ENCODE peak calls at places on chromosomes 4 and X, in eight cellular contexts. B is CD4-positive, CD25-positive, alpha-beta regulatory T cell; D is tibial artery; C is thoracic aorta; W is adipocyte; O is breast epithelium; X is fibroblast of lung; U is body of pancreas. A is an unnamed sample. For H3K9me3, the result is how much of the 10 kb centered on the place peaks cover.

GRCh38 chr4:158169931-158170690 is 2.7 kb downstream of the GASK1B start:
- DNase-seq in B (no peak), D (no peak), C (no peak), W (no peak), O (no peak), X (peak), U (no peak), A (no peak)

GRCh38 chr4:54696649-54697048 is 38.9 kb downstream of the KIT start:
- DNase-seq in B (no peak), D (no peak), C (no peak), W (no peak), O (no peak), X (no peak), U (no peak), A (no peak)

GRCh38 chrX:135513140-135513535 is 7.3 kb upstream of the INTS6L start:
- DNase-seq in B (no peak), D (no peak), C (no peak), W (no peak), O (no peak), X (no peak), U (no peak), A (no peak)

GRCh38 chrX:71128166-71128833 is 9.9 kb downstream of the MED12 start:
- DNase-seq in B (no peak), D (no peak), C (no peak), W (peak), O (no peak), X (peak), U (no peak), A (no peak)

GRCh38 chrX:78886550-78886949 is 58.6 kb upstream of the P2RY10 start:
- DNase-seq in B (no peak), D (no peak), C (no peak), W (peak), O (no peak), X (no peak), U (no peak), A (no peak)

GRCh38 chr4:92234393-92235176 is 69.2 kb upstream of the GRID2 start:
- DNase-seq in B (no peak), D (no peak), C (no peak), W (peak), O (no peak), X (peak), U (no peak), A (no peak)

GRCh38 chr4:145545538-145546224 is 64.0 kb downstream of the SMAD1 start:
- DNase-seq in B (no peak), D (no peak), C (no peak), W (peak), O (no peak), X (peak), U (peak), A (no peak)

GRCh38 chr4:15186149-15186548 is 183.9 kb downstream of the CPEB2 start:
- DNase-seq in B (no peak), D (no peak), C (no peak), W (no peak), O (no peak), X (peak), U (no peak), A (no peak)

GRCh38 chrX:153820601-153821000 is 9.7 kb downstream of the PDZD4 start:
- DNase-seq in B (no peak), D (no peak), C (no peak), W (no peak), O (no peak), X (no peak), U (no peak), A (no peak)

GRCh38 chrX:47687249-47687648 is 28.3 kb upstream of the UXT start:
- DNase-seq in B (no peak), D (no peak), C (no peak), W (no peak), O (no peak), X (no peak), U (no peak), A (no peak)

GRCh38 chr4:89511776-89512175 is 204.2 kb upstream of the GPRIN3 start:
- DNase-seq in B (no peak), D (no peak), C (no peak), W (no peak), O (no peak), X (no peak), U (no peak), A (no peak)

GRCh38 chrX:103276581-103277002 is at the start of gene TCEAL5:
- DNase-seq in B (no peak), D (no peak), C (no peak), W (no peak), O (peak), X (no peak), U (no peak), A (no peak)

GRCh38 chr4:10688022-10688421 is 3.5 kb upstream of the CLNK start:
- DNase-seq in B (no peak), D (no peak), C (no peak), W (no peak), O (no peak), X (no peak), U (no peak), A (no peak)

GRCh38 chr4:53592128-53592527 is 842 bp upstream of the LNX1 start:
- DNase-seq in B (no peak), D (no peak), C (no peak), W (no peak), O (no peak), X (peak), U (peak), A (no peak)

GRCh38 chr4:8793571-8794160 is 78.0 kb downstream of the HMX1 start:
- DNase-seq in B (no peak), D (no peak), C (no peak), W (no peak), O (no peak), X (no peak), U (no peak), A (no peak)

GRCh38 chr4:8790749-8791148 is 80.9 kb downstream of the HMX1 start:
- DNase-seq in B (no peak), D (no peak), C (no peak), W (no peak), O (no peak), X (no peak), U (no peak), A (no peak)

GRCh38 chr4:8792491-8792890 is 79.1 kb downstream of the HMX1 start:
- DNase-seq in B (no peak), D (no peak), C (no peak), W (no peak), O (no peak), X (no peak), U (no peak), A (no peak)

GRCh38 chr4:8794491-8794890 is 77.1 kb downstream of the HMX1 start:
- DNase-seq in B (no peak), D (no peak), C (no peak), W (no peak), O (no peak), X (no peak), U (no peak), A (no peak)

DNA sequence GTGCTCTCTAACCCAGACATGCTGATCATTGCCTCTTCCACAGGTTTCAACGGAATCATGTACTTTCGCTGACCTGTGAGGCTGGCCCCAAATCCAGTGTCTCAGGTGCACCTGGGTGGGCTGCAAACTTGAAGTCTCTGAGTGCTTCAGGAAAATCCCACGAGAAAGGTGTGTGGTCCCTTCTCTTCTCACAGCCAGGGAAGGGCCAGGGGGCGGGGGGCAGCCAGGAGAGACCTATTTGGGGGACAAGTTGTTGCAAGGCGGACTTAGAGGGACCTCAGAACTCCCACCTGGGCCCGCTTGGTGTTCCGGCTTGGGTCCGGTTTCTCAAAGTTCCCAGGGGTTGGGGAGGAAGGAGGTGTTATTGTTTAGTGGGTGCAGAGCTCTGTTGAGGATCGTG is 80.0 kb downstream of the HMX1 start:
- DNase-seq in B (no peak), D (no peak), C (no peak), W (no peak), O (no peak), X (no peak), U (no peak), A (no peak)
- H3K9me3 ChIP-seq in B (under half), D (under half), C (under half), W (under half), O (under half), X (under half), U (under half), A (under half)

GRCh38 chr4:205097-205756 is 80.9 kb downstream of the ZNF718 start:
- DNase-seq in B (no peak), D (no peak), C (no peak), W (no peak), O (no peak), X (no peak), U (no peak), A (no peak)
- H3K9me3 ChIP-seq in B (under half), D (under half), C (under half), W (under half), O (half or more), X (under half), U (under half), A (under half)

DNA sequence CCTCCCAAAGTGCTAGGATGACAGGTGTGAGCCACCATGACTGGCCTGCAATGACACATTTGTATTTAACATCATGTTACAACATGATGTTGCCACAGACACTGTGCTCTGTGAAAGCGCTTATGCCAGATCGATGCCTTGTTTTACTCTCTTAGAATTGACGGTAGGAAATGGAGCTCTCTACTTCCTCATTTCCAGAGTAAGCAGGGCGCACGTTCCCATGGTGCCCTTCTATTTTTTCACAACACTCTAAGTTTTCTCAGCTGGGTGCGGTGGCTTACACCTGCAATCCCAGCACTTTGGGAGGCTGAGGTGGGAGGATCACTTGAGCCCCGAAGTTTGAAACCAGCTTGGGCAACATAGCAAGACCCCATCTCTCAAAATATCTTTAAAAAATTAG is 60.7 kb upstream of the DHRSX start:
- DNase-seq in B (no peak), D (no peak), C (no peak), W (no peak), O (no peak), X (no peak), U (no peak), A (no peak)
- H3K9me3 ChIP-seq in B (under half), D (under half), C (under half), W (under half), O (under half), X (under half), U (under half), A (under half)

GRCh38 chr4:384311-385010 is 46.8 kb downstream of the ZNF141 start:
- DNase-seq in B (no peak), D (no peak), C (no peak), W (no peak), O (no peak), X (no peak), U (no peak), A (no peak)
- H3K9me3 ChIP-seq in B (half or more), D (under half), C (half or more), W (half or more), O (half or more), X (under half), U (under half), A (under half)

DNA sequence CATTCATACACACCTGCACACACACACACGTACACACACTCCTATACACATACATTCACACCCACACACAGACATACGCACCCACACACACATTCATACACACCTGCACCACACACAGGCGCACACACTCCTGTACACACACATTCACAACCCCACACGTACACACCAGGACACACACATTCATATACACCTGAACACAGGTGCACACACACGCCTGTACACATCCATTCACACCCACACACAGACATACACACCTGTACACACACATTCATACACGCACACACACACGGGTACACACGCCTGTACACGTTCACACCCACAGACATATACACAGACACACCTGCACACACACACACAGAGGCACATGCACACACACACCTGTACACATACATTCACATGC is 53.0 kb upstream of the PPP2R3B start:
- DNase-seq in B (no peak), D (no peak), C (no peak), W (no peak), O (no peak), X (no peak), U (no peak), A (no peak)
- H3K9me3 ChIP-seq in B (under half), D (under half), C (under half), W (under half), O (under half), X (under half), U (under half), A (under half)

GRCh38 chrX:64377753-64378152 is 17.5 kb downstream of the MTMR8 start:
- DNase-seq in B (no peak), D (no peak), C (no peak), W (no peak), O (no peak), X (no peak), U (no peak), A (no peak)

DNA sequence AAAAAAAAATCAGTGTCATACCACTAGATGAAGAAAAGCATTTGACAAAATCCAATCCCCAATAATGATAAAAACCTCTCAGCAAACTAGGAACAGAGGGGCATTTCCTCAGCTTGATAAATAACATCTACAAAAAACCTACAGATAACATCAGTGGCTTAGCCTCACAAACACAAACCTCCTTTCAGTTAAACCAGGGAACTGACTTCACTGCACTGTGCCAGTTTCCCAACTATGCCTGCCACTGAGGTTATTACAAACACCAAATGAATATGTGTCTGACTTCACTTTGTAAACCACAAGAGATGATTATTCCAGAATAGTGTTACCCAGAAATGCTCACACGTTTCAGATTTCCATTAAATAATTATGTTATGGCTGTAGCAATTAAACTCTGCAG is 15.3 kb downstream of the MTMR8 start:
- DNase-seq in B (no peak), D (no peak), C (no peak), W (no peak), O (no peak), X (no peak), U (no peak), A (no peak)
- H3K9me3 ChIP-seq in B (under half), D (under half), C (under half), W (under half), O (half or more), X (under half), U (under half), A (under half)

A was measured in T-helper 17 cell.